ENCODE peak calls at places on chromosomes 12 and 14, in nine cellular contexts. I is neural progenitor cell, U is esophagus squamous epithelium, F is cardiac muscle cell, B is transverse colon, P is BE2C, Y is esophagus muscularis mucosa, Z is pancreas, Q is IMR-90. W is an unnamed sample.

GRCh38 chr12:65696227-65696626 is 128.1 kb upstream of the HMGA2 start:
- DNase-seq in I (no peak), F (no peak), P (no peak), Z (no peak), Y (no peak), U (no peak), Q (peak; percentile 37), B (no peak), W (no peak)

GRCh38 chr12:80565276-80565675 is 121.2 kb downstream of the PTPRQ start:
- DNase-seq in P (no peak), Y (no peak), Z (no peak), U (no peak), B (no peak), Q (peak; percentile 84), F (no peak), I (no peak), W (no peak)

GRCh38 chr14:68775614-68776126 is 17.2 kb downstream of the ZFP36L1 start:
- DNase-seq in F (no peak), B (no peak), P (no peak), Q (no peak), Y (no peak), U (no peak), Z (peak; percentile 16), I (no peak), W (no peak)

GRCh38 chr12:82383930-82384513 is 25.7 kb downstream of the METTL25 start:
- DNase-seq in F (peak; percentile 29), Y (no peak), Z (no peak), Q (peak; percentile 54), U (no peak), B (no peak), P (no peak), I (no peak), W (no peak)

GRCh38 chr12:100908501-100908900 is 113.9 kb downstream of the ANO4 start:
- DNase-seq in B (no peak), Z (no peak), F (no peak), P (no peak), I (no peak), U (no peak), Y (no peak), Q (peak; percentile 88), W (no peak)

GRCh38 chr12:129659927-129660326 is 243.9 kb downstream of the TMEM132D start:
- DNase-seq in U (no peak), Z (no peak), Q (no peak), Y (no peak), B (peak; percentile 15), P (no peak), I (no peak), F (no peak), W (peak; percentile 4)

GRCh38 chr12:46825526-46826414 is at the start of gene SLC38A4:
- DNase-seq in Q (peak; percentile 32), F (peak; percentile 65), Z (peak; percentile 39), I (peak; percentile 85), Y (no peak), P (peak; percentile 29), U (no peak), B (peak; percentile 72), W (no peak)

GRCh38 chr12:19957578-19957977 is 410.8 kb upstream of the PDE3A start:
- DNase-seq in B (no peak), Y (no peak), U (no peak), Z (no peak), P (peak; percentile 28), F (no peak), Q (no peak), I (no peak), W (no peak)

GRCh38 chr14:61109288-61109687 is 128.2 kb downstream of the SLC38A6 start:
- DNase-seq in U (no peak), F (no peak), Z (no peak), Q (no peak), P (no peak), Y (no peak), B (no peak), I (no peak), W (no peak)

GRCh38 chr12:47397664-47398281 is 308.1 kb downstream of the RPAP3 start:
- DNase-seq in F (no peak), I (peak; percentile 20), P (peak; percentile 20), B (no peak), Z (no peak), Q (peak; percentile 76), Y (no peak), U (no peak), W (peak; percentile 12)

GRCh38 chr12:94516985-94517384 is 57.3 kb upstream of the CEP83 start:
- DNase-seq in B (no peak), U (no peak), P (no peak), Z (no peak), I (no peak), Q (peak; percentile 39), F (no peak), Y (no peak), W (no peak)

GRCh38 chr14:72512925-72513324 is 381.0 kb downstream of the DPF3 start:
- DNase-seq in F (no peak), B (no peak), P (no peak), Z (no peak), Q (no peak), U (no peak), I (no peak), Y (no peak), W (no peak)

GRCh38 chr12:11581179-11581755 is 68.2 kb upstream of the ETV6 start:
- DNase-seq in Y (no peak), U (no peak), Q (peak; percentile 78), I (peak; percentile 86), B (peak; percentile 75), Z (peak; percentile 52), P (peak; percentile 70), F (peak; percentile 89), W (peak; percentile 75)

GRCh38 chr14:31842905-31843304 is 234.2 kb upstream of the ARHGAP5 start:
- DNase-seq in Q (no peak), Y (no peak), Z (no peak), P (no peak), I (no peak), B (no peak), F (no peak), U (no peak), W (no peak)

GRCh38 chr14:48665077-48665784 is 920.9 kb downstream of the RPS29 start:
- DNase-seq in F (no peak), P (no peak), Y (no peak), U (no peak), Z (no peak), Q (peak; percentile 52), B (no peak), I (no peak), W (no peak)

DNA sequence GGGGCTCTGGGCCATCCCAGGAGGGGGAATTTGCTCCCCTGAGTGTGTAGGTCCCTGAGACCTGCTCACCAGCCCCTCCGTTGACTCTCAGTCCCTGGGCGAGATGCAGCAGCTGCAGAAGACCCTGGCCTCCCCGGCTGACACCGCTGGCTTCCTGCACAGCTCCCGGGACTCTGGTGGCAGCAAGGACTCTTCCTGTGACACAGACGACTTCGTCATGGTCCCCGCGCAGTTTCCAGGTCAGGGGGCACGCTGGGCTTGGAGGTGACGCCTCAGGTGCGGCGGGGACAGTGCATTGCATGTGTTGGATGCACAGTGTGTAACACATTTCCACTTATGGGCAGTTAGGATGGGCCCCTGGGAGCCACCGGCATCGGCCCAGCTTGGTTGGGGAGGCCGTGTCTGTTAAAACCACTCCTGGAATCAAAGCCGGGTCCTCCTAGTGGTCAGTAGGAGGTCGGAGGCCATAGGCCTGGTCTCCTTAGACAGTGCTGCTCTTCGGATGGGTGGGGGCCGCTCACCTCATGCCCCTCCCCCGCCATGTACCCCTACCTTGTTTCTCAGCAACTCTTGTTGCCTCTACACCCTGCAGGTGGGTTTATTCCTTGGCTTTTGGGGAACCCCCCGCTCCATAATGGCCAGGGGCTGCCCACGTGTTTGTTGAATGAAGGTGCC is 17.1 kb upstream of the PUS1 start:
- DNase-seq in Q (no peak), P (peak; percentile 17), B (no peak), U (no peak), Z (no peak), F (no peak), Y (no peak), I (no peak), W (no peak)
- TF ChIP-seq CTCF in Q (peak; percentile 4), P (no peak), B (no peak), U (no peak), Z (no peak), F (no peak), Y (no peak), I (no peak), W (no peak)

DNA sequence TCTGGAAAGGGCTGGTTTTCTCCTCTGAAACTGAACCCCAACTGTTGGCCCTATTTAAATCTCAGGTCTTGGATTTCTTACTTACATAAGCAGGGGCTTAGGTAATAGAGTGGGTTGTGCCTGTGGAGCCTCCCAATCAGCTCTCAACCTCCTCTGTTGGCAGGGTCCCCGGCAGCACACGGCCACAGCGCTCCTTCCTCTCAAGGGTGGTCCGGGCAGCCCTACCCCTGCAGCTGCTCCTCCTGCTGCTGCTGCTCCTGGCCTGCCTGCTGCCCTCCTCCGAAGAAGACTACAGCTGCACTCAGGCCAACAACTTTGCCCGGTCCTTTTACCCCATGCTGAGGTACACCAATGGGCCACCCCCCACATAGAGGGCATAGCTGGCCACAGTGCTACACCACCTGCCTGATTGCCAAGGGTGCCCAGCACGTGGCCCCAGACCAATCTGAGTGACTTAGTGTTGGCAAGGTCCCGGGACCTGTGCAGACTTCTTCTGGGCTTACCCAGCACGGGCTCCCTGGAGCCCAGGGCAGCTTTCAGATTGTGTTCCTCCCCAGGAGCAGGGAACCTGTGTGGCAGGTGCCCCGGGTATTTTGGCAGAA is 68.9 kb downstream of the ESR2 start:
- DNase-seq in U (no peak), I (no peak), B (no peak), Q (no peak), P (no peak), Z (no peak), F (no peak), Y (no peak), W (no peak)
- H3K36me3 ChIP-seq in U (peaks cover 100% of the 10 kb centered on the region), I (peaks cover 3% of the 10 kb centered on the region), B (no peaks in the 10 kb centered on the region), Q (peaks cover 7% of the 10 kb centered on the region), P (peaks cover 6% of the 10 kb centered on the region), Z (peaks cover 27% of the 10 kb centered on the region), F (peaks cover 34% of the 10 kb centered on the region), Y (peaks cover 75% of the 10 kb centered on the region), W (peaks cover 7% of the 10 kb centered on the region)

DNA sequence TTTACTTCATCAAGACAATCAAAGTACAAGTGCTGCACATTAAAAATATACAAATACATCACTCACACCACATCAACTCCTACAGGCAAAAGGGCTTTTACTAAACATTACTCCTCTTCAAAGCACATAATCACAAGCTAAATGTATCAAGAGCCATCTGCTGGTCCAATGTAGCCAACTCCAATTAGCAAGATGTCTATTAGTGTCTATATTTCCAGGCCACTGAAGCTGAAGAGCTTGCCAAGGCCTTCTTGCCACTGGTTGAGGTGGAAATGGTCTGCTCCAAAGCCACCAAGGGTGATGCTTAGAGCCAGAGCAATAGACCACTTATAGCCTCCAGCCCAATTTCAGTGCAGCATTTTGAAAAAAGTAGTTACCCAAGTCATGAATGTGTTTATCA is 54.5 kb downstream of the RASSF9 start:
- DNase-seq in F (no peak), Y (no peak), B (no peak), Q (no peak), Z (no peak), U (no peak), P (no peak), I (no peak), W (no peak)
- TF ChIP-seq CTCF in F (no peak), Y (no peak), B (no peak), Q (no peak), Z (no peak), U (no peak), P (no peak), I (no peak), W (no peak)

DNA sequence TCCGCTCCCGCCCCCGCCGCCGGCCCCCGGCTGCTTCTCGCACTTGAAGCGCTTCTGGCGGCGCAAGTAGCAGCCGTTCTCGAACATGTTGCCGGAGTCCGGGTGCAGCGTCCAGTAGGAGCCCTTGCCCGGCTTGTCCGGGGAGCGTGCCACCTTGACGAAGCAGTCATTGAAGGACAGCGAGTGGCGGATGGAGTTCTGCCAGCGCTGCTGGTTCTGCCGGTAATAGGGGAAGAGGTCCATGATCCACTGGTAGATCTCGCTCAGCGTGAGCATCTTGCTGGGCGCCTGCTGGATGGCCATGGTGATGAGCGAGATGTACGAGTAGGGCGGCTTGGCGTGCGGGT is 3.1 kb downstream of the FOXA1 start:
- DNase-seq in Z (no peak), U (no peak), Q (no peak), F (no peak), Y (no peak), P (no peak), I (peak; percentile 45), B (peak; percentile 36), W (no peak)
- H3K36me3 ChIP-seq in Z (no peaks in the 10 kb centered on the region), U (no peaks in the 10 kb centered on the region), Q (no peaks in the 10 kb centered on the region), F (no peaks in the 10 kb centered on the region), Y (no peaks in the 10 kb centered on the region), P (no peaks in the 10 kb centered on the region), I (no peaks in the 10 kb centered on the region), B (no peaks in the 10 kb centered on the region), W (no peaks in the 10 kb centered on the region)